ENCODE peak calls at places on chromosome 11, in ten cellular contexts. J is heart right ventricle, C is fibroblast of lung, B is spleen, I is H1, X is kidney epithelial cell, D is colonic mucosa, H is endothelial cell of umbilical vein, K is HCT116, Z is upper lobe of right lung. Q is an unnamed sample. For H3K36me3, the result is how much of the 10 kb centered on the place peaks cover.

GRCh38 chr11:1924646-1925372 is 5.3 kb downstream of the TNNT3 start:
- DNase-seq in J (no peak), C (no peak), B (peak), I (no peak), X (no peak), D (no peak), H (no peak), K (no peak), Z (no peak), Q (no peak)

GRCh38 chr11:1912314-1912878 is 7.1 kb upstream of the TNNT3 start:
- DNase-seq in J (no peak), C (no peak), B (no peak), I (no peak), X (no peak), D (no peak), H (no peak), K (no peak), Z (no peak), Q (no peak)

GRCh38 chr11:97965849-97966646 is 1054.7 kb upstream of the CNTN5 start:
- DNase-seq in J (no peak), C (peak), B (no peak), I (no peak), X (peak), D (no peak), H (peak), K (no peak), Z (no peak), Q (no peak)

GRCh38 chr11:64347171-64347867 is 7.3 kb downstream of the CCDC88B start:
- DNase-seq in J (no peak), C (no peak), B (no peak), I (no peak), X (no peak), D (no peak), H (no peak), K (no peak), Z (no peak), Q (no peak)

GRCh38 chr11:131899954-131900580 is 529.7 kb downstream of the NTM start:
- DNase-seq in J (no peak), C (no peak), B (no peak), I (no peak), X (no peak), D (no peak), H (no peak), K (no peak), Z (no peak), Q (no peak)

GRCh38 chr11:85844439-85845051 is 10.6 kb upstream of the CCDC83 start:
- DNase-seq in J (no peak), C (peak), B (no peak), I (no peak), X (peak), D (no peak), H (no peak), K (peak), Z (no peak), Q (no peak)

GRCh38 chr11:61766353-61766841 is 14.0 kb downstream of the MYRF start:
- DNase-seq in J (no peak), C (peak), B (no peak), I (no peak), X (peak), D (no peak), H (no peak), K (no peak), Z (no peak), Q (no peak)

GRCh38 chr11:46202149-46202548 is 75.3 kb upstream of the CREB3L1 start:
- DNase-seq in J (no peak), C (no peak), B (no peak), I (no peak), X (no peak), D (no peak), H (no peak), K (no peak), Z (no peak), Q (no peak)

GRCh38 chr11:1825039-1825740 is 9.6 kb upstream of the SYT8 start:
- DNase-seq in J (no peak), C (no peak), B (peak), I (peak), X (no peak), D (peak), H (no peak), K (no peak), Z (peak), Q (no peak)

GRCh38 chr11:117392979-117393378 is 65.3 kb downstream of the CEP164 start:
- DNase-seq in J (no peak), C (no peak), B (peak), I (no peak), X (no peak), D (no peak), H (no peak), K (no peak), Z (no peak), Q (no peak)

GRCh38 chr11:44596541-44597276 is 31.2 kb downstream of the CD82 start:
- DNase-seq in J (no peak), C (peak), B (no peak), I (no peak), X (no peak), D (no peak), H (no peak), K (no peak), Z (no peak), Q (peak)

GRCh38 chr11:64754124-64754918 is 5.5 kb downstream of the PYGM start:
- DNase-seq in J (no peak), C (no peak), B (peak), I (no peak), X (no peak), D (no peak), H (no peak), K (no peak), Z (peak), Q (no peak)

GRCh38 chr11:121240650-121241299 is 51.8 kb upstream of the SC5D start:
- DNase-seq in J (no peak), C (peak), B (no peak), I (no peak), X (no peak), D (no peak), H (no peak), K (no peak), Z (no peak), Q (no peak)

GRCh38 chr11:16297332-16297731 is 59.0 kb downstream of the SOX6 start:
- DNase-seq in J (no peak), C (no peak), B (no peak), I (no peak), X (no peak), D (no peak), H (no peak), K (no peak), Z (no peak), Q (no peak)

GRCh38 chr11:8720376-8720775 is 37.8 kb downstream of the RPL27A start:
- DNase-seq in J (no peak), C (no peak), B (no peak), I (no peak), X (no peak), D (no peak), H (no peak), K (no peak), Z (no peak), Q (no peak)

GRCh38 chr11:20353829-20354434 is 9.6 kb upstream of the HTATIP2 start:
- DNase-seq in J (no peak), C (peak), B (no peak), I (peak), X (no peak), D (no peak), H (peak), K (peak), Z (no peak), Q (no peak)

GRCh38 chr11:76613901-76614300 is 56.6 kb downstream of the LRRC32 start:
- DNase-seq in J (no peak), C (no peak), B (peak), I (no peak), X (no peak), D (no peak), H (no peak), K (no peak), Z (no peak), Q (no peak)

GRCh38 chr11:3905080-3905953 is 49.9 kb downstream of the STIM1 start:
- DNase-seq in J (no peak), C (peak), B (no peak), I (no peak), X (peak), D (peak), H (no peak), K (peak), Z (no peak), Q (no peak)

GRCh38 chr11:61369372-61370348 is 7.5 kb downstream of the TMEM138 start:
- DNase-seq in J (peak), C (peak), B (no peak), I (no peak), X (no peak), D (no peak), H (no peak), K (no peak), Z (no peak), Q (no peak)

GRCh38 chr11:60871378-60872061 is 4.2 kb downstream of the ZP1 start:
- DNase-seq in J (peak), C (peak), B (peak), I (no peak), X (no peak), D (no peak), H (no peak), K (no peak), Z (peak), Q (no peak)

GRCh38 chr11:65014146-65014960 is at the start of gene ARL2:
- DNase-seq in J (no peak), C (peak), B (peak), I (peak), X (no peak), D (no peak), H (no peak), K (no peak), Z (peak), Q (no peak)

GRCh38 chr11:36405585-36406367 is 104.3 kb downstream of the TRAF6 start:
- DNase-seq in J (no peak), C (no peak), B (no peak), I (no peak), X (no peak), D (no peak), H (no peak), K (no peak), Z (no peak), Q (no peak)

GRCh38 chr11:96038046-96038445 is 114.1 kb upstream of the MTMR2 start:
- DNase-seq in J (no peak), C (no peak), B (no peak), I (no peak), X (no peak), D (no peak), H (no peak), K (no peak), Z (no peak), Q (no peak)

GRCh38 chr11:111718436-111719325 is 47.5 kb downstream of the PPP2R1B start:
- DNase-seq in J (no peak), C (peak), B (no peak), I (no peak), X (peak), D (peak), H (peak), K (no peak), Z (no peak), Q (no peak)

GRCh38 chr11:45745065-45745811 is 59.7 kb upstream of the SLC35C1 start:
- DNase-seq in J (peak), C (no peak), B (peak), I (no peak), X (no peak), D (no peak), H (no peak), K (no peak), Z (no peak), Q (no peak)

GRCh38 chr11:72924568-72925190 is 110.5 kb downstream of the ATG16L2 start:
- DNase-seq in J (no peak), C (peak), B (no peak), I (no peak), X (no peak), D (no peak), H (peak), K (peak), Z (no peak), Q (no peak)

GRCh38 chr11:109205312-109205711 is 216.7 kb upstream of the C11orf87 start:
- DNase-seq in J (no peak), C (no peak), B (no peak), I (no peak), X (no peak), D (no peak), H (no peak), K (no peak), Z (no peak), Q (no peak)

GRCh38 chr11:94974178-94974577 is 669 bp downstream of the KDM4D start:
- DNase-seq in J (no peak), C (no peak), B (no peak), I (no peak), X (no peak), D (no peak), H (peak), K (no peak), Z (no peak), Q (no peak)

GRCh38 chr11:111770581-111771134 is 4.5 kb upstream of the PPP2R1B start:
- DNase-seq in J (no peak), C (no peak), B (no peak), I (no peak), X (no peak), D (no peak), H (no peak), K (no peak), Z (no peak), Q (no peak)

GRCh38 chr11:63762662-63763505 is 5.7 kb downstream of the ZFTA start:
- DNase-seq in J (peak), C (peak), B (no peak), I (peak), X (no peak), D (peak), H (peak), K (no peak), Z (no peak), Q (peak)

GRCh38 chr11:88315981-88316441 is 21.5 kb downstream of the CTSC start:
- DNase-seq in J (no peak), C (no peak), B (no peak), I (no peak), X (no peak), D (peak), H (no peak), K (no peak), Z (no peak), Q (no peak)

GRCh38 chr11:70577948-70578347 is 179.6 kb downstream of the CTTN start:
- DNase-seq in J (no peak), C (no peak), B (peak), I (no peak), X (no peak), D (no peak), H (no peak), K (no peak), Z (peak), Q (no peak)

GRCh38 chr11:45671246-45672171 is 6.1 kb upstream of the CHST1 start:
- DNase-seq in J (no peak), C (no peak), B (no peak), I (no peak), X (no peak), D (no peak), H (no peak), K (no peak), Z (no peak), Q (no peak)

GRCh38 chr11:77374108-77374507 is 72.6 kb upstream of the GDPD4 start:
- DNase-seq in J (no peak), C (peak), B (no peak), I (no peak), X (peak), D (no peak), H (no peak), K (no peak), Z (no peak), Q (no peak)

GRCh38 chr11:102110761-102111010 is 439 bp downstream of the YAP1 start:
- DNase-seq in J (no peak), C (no peak), B (peak), I (no peak), X (no peak), D (no peak), H (no peak), K (no peak), Z (no peak), Q (no peak)
- H3K4me3 ChIP-seq in J (peak), C (peak), B (peak), I (peak), X (peak), D (peak), H (peak), K (peak), Z (peak), Q (no peak)

GRCh38 chr11:13149991-13150390 is 127.6 kb upstream of the BMAL1 start:
- DNase-seq in J (no peak), C (no peak), B (no peak), I (no peak), X (no peak), D (no peak), H (no peak), K (no peak), Z (no peak), Q (no peak)

GRCh38 chr11:13150487-13150886 is 127.1 kb upstream of the BMAL1 start:
- DNase-seq in J (no peak), C (no peak), B (no peak), I (no peak), X (no peak), D (no peak), H (no peak), K (no peak), Z (no peak), Q (no peak)

GRCh38 chr11:13152264-13152663 is 125.3 kb upstream of the BMAL1 start:
- DNase-seq in J (no peak), C (no peak), B (no peak), I (no peak), X (no peak), D (no peak), H (no peak), K (no peak), Z (no peak), Q (no peak)

GRCh38 chr11:13152736-13153541 is 124.7 kb upstream of the BMAL1 start:
- DNase-seq in J (no peak), C (peak), B (no peak), I (no peak), X (no peak), D (no peak), H (peak), K (no peak), Z (no peak), Q (no peak)
- TF ChIP-seq CTCF in J (peak), C (peak), B (no peak), I (no peak), X (peak), D (no peak), H (peak), K (peak), Z (peak), Q (peak)

GRCh38 chr11:33594188-33594587 is 106.4 kb downstream of the C11orf91 start:
- DNase-seq in J (no peak), C (no peak), B (no peak), I (no peak), X (no peak), D (no peak), H (no peak), K (no peak), Z (no peak), Q (no peak)
- H3K36me3 ChIP-seq in J (under half), C (under half), B (under half), I (under half), X (under half), D (under half), H (under half), K (under half), Z (under half), Q (under half)

GRCh38 chr11:47766363-47767227 is 546 bp downstream of the FNBP4 start:
- DNase-seq in J (peak), C (peak), B (peak), I (no peak), X (no peak), D (peak), H (peak), K (no peak), Z (peak), Q (peak)

GRCh38 chr11:47768090-47768620 is 1.0 kb upstream of the FNBP4 start:
- DNase-seq in J (peak), C (peak), B (peak), I (no peak), X (peak), D (peak), H (peak), K (no peak), Z (peak), Q (peak)

GRCh38 chr11:47765086-47765485 is 2.1 kb downstream of the FNBP4 start:
- DNase-seq in J (no peak), C (peak), B (no peak), I (no peak), X (no peak), D (no peak), H (no peak), K (no peak), Z (no peak), Q (no peak)
- H3K4me3 ChIP-seq in J (peak), C (peak), B (no peak), I (peak), X (peak), D (no peak), H (peak), K (peak), Z (no peak), Q (peak)

Q was measured in GM06990.